ENCODE peak calls at places on chromosomes 6 and 20, in ten cellular contexts. D is T-helper 1 cell, H is non-pigmented ciliary epithelial cell, R is M059J, Z is NCI-H2171, I is Karpas-422, J is mucosa of gallbladder, T is astrocyte of the cerebellum, C is hypothalamus, F is WERI-Rb-1. B is an unnamed sample.

GRCh38 chr6:77231438-77232305 is 231.6 kb downstream of the HTR1B start:
- DNase-seq in D (no peak), H (no peak), R (no peak), Z (no peak), I (no peak), J (no peak), T (no peak), C (no peak), F (no peak), B (no peak)

GRCh38 chr6:163986313-163986712 is 571.8 kb downstream of the QKI start:
- DNase-seq in D (no peak), H (no peak), R (peak; percentile 83), Z (no peak), I (no peak), J (no peak), T (no peak), C (no peak), F (no peak), B (no peak)

GRCh38 chr6:99178168-99178567 is 171.3 kb downstream of the FAXC start:
- DNase-seq in D (no peak), H (no peak), R (peak; percentile 13), Z (no peak), I (no peak), J (no peak), T (no peak), C (no peak), F (no peak), B (no peak)

GRCh38 chr6:63353282-63353630 is 33.5 kb upstream of the LGSN start:
- DNase-seq in D (no peak), H (no peak), R (no peak), Z (no peak), I (no peak), J (no peak), T (no peak), C (no peak), F (no peak), B (no peak)

GRCh38 chr6:109015185-109015584 is 79.5 kb downstream of the SESN1 start:
- DNase-seq in D (no peak), H (no peak), R (no peak), Z (no peak), I (no peak), J (no peak), T (no peak), C (no peak), F (peak; percentile 22), B (no peak)

GRCh38 chr6:166596741-166597507 is 10.4 kb upstream of the RAMACL start:
- DNase-seq in D (no peak), H (no peak), R (no peak), Z (peak; percentile 17), I (peak; percentile 56), J (no peak), T (no peak), C (no peak), F (no peak), B (peak; percentile 76)

GRCh38 chr6:107689881-107690545 is 134.1 kb downstream of the SCML4 start:
- DNase-seq in D (no peak), H (no peak), R (no peak), Z (no peak), I (no peak), J (no peak), T (no peak), C (no peak), F (no peak), B (peak; percentile 79)

GRCh38 chr20:50467618-50468373 is 42.4 kb upstream of the PTPN1 start:
- DNase-seq in D (peak; percentile 5), H (no peak), R (peak; percentile 57), Z (peak; percentile 42), I (peak; percentile 63), J (peak; percentile 27), T (no peak), C (no peak), F (peak; percentile 48), B (no peak)

GRCh38 chr6:167932468-167933276 is 64.8 kb upstream of the KIF25 start:
- DNase-seq in D (no peak), H (no peak), R (no peak), Z (no peak), I (no peak), J (peak; percentile 32), T (no peak), C (no peak), F (no peak), B (no peak)

GRCh38 chr20:61120595-61121515 is 131.2 kb upstream of the CDH4 start:
- DNase-seq in D (no peak), H (peak; percentile 23), R (peak; percentile 79), Z (peak; percentile 19), I (peak; percentile 84), J (peak; percentile 20), T (peak; percentile 9), C (no peak), F (peak; percentile 48), B (peak; percentile 45)

GRCh38 chr6:156557269-156557885 is 219.8 kb upstream of the ARID1B start:
- DNase-seq in D (no peak), H (no peak), R (peak; percentile 59), Z (peak; percentile 7), I (no peak), J (peak; percentile 38), T (peak; percentile 40), C (peak; percentile 18), F (peak; percentile 70), B (peak; percentile 32)

GRCh38 chr6:107784669-107785068 is 39.4 kb downstream of the SCML4 start:
- DNase-seq in D (no peak), H (no peak), R (peak; percentile 7), Z (no peak), I (no peak), J (no peak), T (no peak), C (no peak), F (no peak), B (no peak)

GRCh38 chr6:22043284-22043962 is 253.4 kb downstream of the PRL start:
- DNase-seq in D (no peak), H (no peak), R (no peak), Z (no peak), I (no peak), J (no peak), T (no peak), C (no peak), F (peak; percentile 80), B (no peak)

GRCh38 chr6:95294047-95294446 is 283.3 kb upstream of the MANEA start:
- DNase-seq in D (no peak), H (no peak), R (no peak), Z (no peak), I (no peak), J (no peak), T (no peak), C (no peak), F (no peak), B (no peak)

GRCh38 chr6:105851181-105851580 is 235.0 kb upstream of the PRDM1 start:
- DNase-seq in D (no peak), H (no peak), R (no peak), Z (no peak), I (no peak), J (no peak), T (no peak), C (no peak), F (peak; percentile 78), B (no peak)

GRCh38 chr6:28135393-28135792 is 6.3 kb upstream of the ZKSCAN8 start:
- DNase-seq in D (no peak), H (no peak), R (no peak), Z (no peak), I (peak; percentile 70), J (no peak), T (no peak), C (no peak), F (no peak), B (no peak)

GRCh38 chr6:16472349-16473069 is 234.1 kb downstream of the GMPR start:
- DNase-seq in D (no peak), H (peak; percentile 42), R (peak; percentile 18), Z (no peak), I (no peak), J (no peak), T (no peak), C (no peak), F (no peak), B (no peak)

GRCh38 chr6:28161410-28162079 is 19.9 kb downstream of the ZKSCAN8 start:
- DNase-seq in D (peak; percentile 64), H (no peak), R (peak; percentile 81), Z (peak; percentile 79), I (peak; percentile 94), J (peak; percentile 65), T (no peak), C (peak; percentile 12), F (peak; percentile 97), B (peak; percentile 87)

GRCh38 chr6:56840467-56841371 is 114.2 kb upstream of the BEND6 start:
- DNase-seq in D (no peak), H (no peak), R (peak; percentile 88), Z (no peak), I (peak; percentile 7), J (no peak), T (peak; percentile 41), C (no peak), F (no peak), B (no peak)

GRCh38 chr20:32070282-32070681 is 18.2 kb downstream of the HCK start:
- DNase-seq in D (no peak), H (no peak), R (no peak), Z (no peak), I (no peak), J (no peak), T (no peak), C (no peak), F (no peak), B (no peak)

GRCh38 chr20:58073945-58074920 is 154.2 kb downstream of the ANKRD60 start:
- DNase-seq in D (no peak), H (no peak), R (peak; percentile 89), Z (no peak), I (no peak), J (peak; percentile 32), T (peak; percentile 70), C (no peak), F (no peak), B (peak; percentile 86)

GRCh38 chr20:25020901-25021301 is 28.4 kb upstream of the APMAP start:
- DNase-seq in D (no peak), H (no peak), R (no peak), Z (no peak), I (no peak), J (no peak), T (no peak), C (no peak), F (no peak), B (peak; percentile 73)

GRCh38 chr20:24017160-24017761 is 28.7 kb upstream of the GGTLC1 start:
- DNase-seq in D (no peak), H (no peak), R (peak; percentile 49), Z (no peak), I (no peak), J (no peak), T (no peak), C (no peak), F (no peak), B (no peak)

GRCh38 chr20:38812915-38813573 is 7.5 kb downstream of the PPP1R16B start:
- DNase-seq in D (no peak), H (no peak), R (no peak), Z (peak; percentile 70), I (no peak), J (no peak), T (no peak), C (no peak), F (no peak), B (no peak)

GRCh38 chr20:9409981-9410380 is 104.4 kb upstream of the LAMP5 start:
- DNase-seq in D (no peak), H (peak; percentile 63), R (peak; percentile 93), Z (no peak), I (no peak), J (no peak), T (peak; percentile 76), C (no peak), F (no peak), B (no peak)